ENCODE peak calls at places on chromosomes 13 and 19, in four cellular contexts. X, U, Y and E are unnamed samples.

GRCh38 chr19:2720777-2721569 is at the start of gene DIRAS1:
- DNase-seq in Y (no peak), U (no peak), X (no peak), E (no peak)

GRCh38 chr13:27679396-27679795 is 57.7 kb downstream of the POLR1D start:
- DNase-seq in U (no peak), X (no peak), Y (no peak), E (no peak)

GRCh38 chr19:33998302-33998701 is 174.0 kb upstream of the LSM14A start:
- DNase-seq in Y (no peak), U (no peak), X (peak; percentile 11), E (no peak)

GRCh38 chr13:33611016-33611805 is 206.7 kb upstream of the RFC3 start:
- DNase-seq in X (peak; percentile 80), U (peak; percentile 32), Y (no peak), E (no peak)

GRCh38 chr13:32783067-32783466 is 196.8 kb downstream of the PDS5B start:
- DNase-seq in U (no peak), X (no peak), Y (peak; percentile 16), E (no peak)

GRCh38 chr19:35236638-35237400 is 8.3 kb upstream of the FAM187B start:
- DNase-seq in X (no peak), U (no peak), Y (no peak), E (no peak)

GRCh38 chr19:1417145-1417544 is 9.8 kb downstream of the DAZAP1 start:
- DNase-seq in X (no peak), Y (no peak), U (no peak), E (no peak)

GRCh38 chr19:5680083-5680436 is 256 bp downstream of the MICOS13 start:
- DNase-seq in U (no peak), Y (no peak), X (no peak), E (no peak)

GRCh38 chr19:11152318-11153062 is 3.1 kb downstream of the SPC24 start:
- DNase-seq in Y (no peak), U (peak; percentile 87), X (peak; percentile 67), E (no peak)

GRCh38 chr19:29680447-29680846 is 15.2 kb downstream of the PLEKHF1 start:
- DNase-seq in Y (peak; percentile 82), U (peak; percentile 54), X (no peak), E (peak; percentile 93)

GRCh38 chr19:778910-779653 is 18.2 kb upstream of the PTBP1 start:
- DNase-seq in Y (no peak), X (peak; percentile 55), U (peak; percentile 57), E (no peak)

GRCh38 chr13:43573361-43573740 is 213.4 kb downstream of the ENOX1 start:
- DNase-seq in U (no peak), Y (no peak), X (peak; percentile 9), E (no peak)

GRCh38 chr19:30083701-30084156 is 141.7 kb downstream of the URI1 start:
- DNase-seq in X (no peak), U (no peak), Y (no peak), E (no peak)

GRCh38 chr13:91745962-91746361 is 347.5 kb downstream of the GPC5 start:
- DNase-seq in U (no peak), X (no peak), Y (no peak), E (no peak)

GRCh38 chr19:36182612-36183454 is 30.6 kb upstream of the COX7A1 start:
- DNase-seq in U (no peak), Y (no peak), X (no peak), E (no peak)

GRCh38 chr19:54160182-54160811 is 776 bp upstream of the LENG1 start:
- DNase-seq in U (no peak), X (peak; percentile 26), Y (no peak), E (no peak)

GRCh38 chr19:46972301-46972700 is 47.3 kb upstream of the NPAS1 start:
- DNase-seq in X (no peak), U (no peak), Y (no peak), E (no peak)

GRCh38 chr13:22744688-22745452 is 435.9 kb upstream of the SGCG start:
- DNase-seq in U (no peak), Y (no peak), X (no peak), E (no peak)

GRCh38 chr13:106143930-106144709 is 391.3 kb downstream of the EFNB2 start:
- DNase-seq in Y (no peak), X (no peak), U (peak; percentile 62), E (no peak)

GRCh38 chr13:52743988-52744387 is 4.4 kb upstream of the CNMD start:
- DNase-seq in X (no peak), Y (no peak), U (no peak), E (no peak)

GRCh38 chr13:43006893-43007631 is 15.0 kb upstream of the EPSTI1 start:
- DNase-seq in Y (no peak), X (no peak), U (no peak), E (no peak)

GRCh38 chr13:99386911-99387788 is 80.0 kb upstream of the GPR183 start:
- DNase-seq in Y (peak; percentile 86), X (peak; percentile 33), U (peak; percentile 38), E (peak; percentile 93)

GRCh38 chr19:31674503-31675186 is 325.4 kb upstream of the TSHZ3 start:
- DNase-seq in Y (no peak), U (no peak), X (no peak), E (no peak)

GRCh38 chr19:54415208-54415900 is at the start of gene TTYH1:
- DNase-seq in U (no peak), Y (peak; percentile 22), X (no peak), E (peak; percentile 70)

GRCh38 chr13:23934481-23934880 is 37.2 kb upstream of the C1QTNF9B start:
- DNase-seq in U (no peak), X (no peak), Y (no peak), E (no peak)

GRCh38 chr19:531009-531752 is 379 bp upstream of the CDC34 start:
- DNase-seq in X (peak; percentile 73), Y (peak; percentile 83), U (peak; percentile 87), E (peak; percentile 96)

GRCh38 chr19:14580623-14581237 is 2.2 kb upstream of the CLEC17A start:
- DNase-seq in X (no peak), U (no peak), Y (peak; percentile 83), E (peak; percentile 88)

GRCh38 chr13:96020155-96020575 is 33.0 kb downstream of the UGGT2 start:
- DNase-seq in X (peak; percentile 77), Y (no peak), U (peak; percentile 23), E (no peak)